ENCODE peak calls at places on chromosome 11, in ten cellular contexts. F is AG08396; Z is NCI-H510A; G is stimulated activated CD4-positive, alpha-beta T cell treated with anti-CD3 and anti-CD28 coated beads, Interleukin-4, amount 100 ng/mL, for 48 hours; O is breast epithelium; A is activated T-cell treated with anti-CD3 and anti-CD28 coated beads for 1 hour; D is activated gamma-delta T cell treated with anti-CD3 and anti-CD28 coated beads, Interleukin-2, amount 50 U/mL, for 16 hours; V is nephron progenitor cell; M is stimulated activated CD8-positive, alpha-beta memory T cell treated with anti-CD3 and anti-CD28 coated beads, Interleukin-2, amount 100 ng/mL, for 48 hours; K is Right ventricle myocardium superior. T is an unnamed sample.

GRCh38 chr11:981764-982163 is 54.8 kb downstream of the MUC6 start:
- DNase-seq in G (no peak), D (no peak), V (no peak), F (no peak), M (no peak), O (no peak), K (no peak), Z (no peak), A (no peak), T (no peak)

GRCh38 chr11:12029738-12030363 is 21.4 kb upstream of the DKK3 start:
- DNase-seq in V (no peak), M (no peak), O (no peak), F (no peak), K (no peak), D (no peak), Z (no peak), G (no peak), A (no peak), T (no peak)

GRCh38 chr11:6225896-6226295 is 8.5 kb downstream of the FHIP1B start:
- DNase-seq in O (no peak), V (no peak), Z (no peak), F (no peak), K (no peak), G (no peak), D (no peak), M (no peak), A (no peak), T (no peak)

GRCh38 chr11:128399186-128399585 is 188.2 kb downstream of the ETS1 start:
- DNase-seq in G (no peak), D (no peak), O (no peak), Z (no peak), V (no peak), M (no peak), K (no peak), F (peak; percentile 27), A (no peak), T (no peak)

GRCh38 chr11:84465040-84465439 is 1162.1 kb downstream of the DLG2 start:
- DNase-seq in M (no peak), O (no peak), D (no peak), Z (no peak), A (no peak), V (no peak), G (no peak), F (no peak), K (no peak), T (no peak)

GRCh38 chr11:124194696-124195418 is 11.7 kb downstream of the OR10D3 start:
- DNase-seq in M (peak; percentile 7), K (no peak), F (peak; percentile 57), G (peak; percentile 31), D (no peak), O (no peak), A (peak; percentile 8), V (peak; percentile 55), Z (peak; percentile 27), T (peak; percentile 54)

GRCh38 chr11:1924121-1924520 is 4.6 kb downstream of the TNNT3 start:
- DNase-seq in K (no peak), G (no peak), M (no peak), O (no peak), V (no peak), A (no peak), Z (no peak), F (no peak), D (no peak), T (no peak)

GRCh38 chr11:9616858-9617257 is 43.4 kb downstream of the WEE1 start:
- DNase-seq in G (no peak), O (no peak), D (no peak), M (no peak), F (no peak), A (no peak), K (no peak), V (no peak), Z (no peak), T (no peak)

GRCh38 chr11:68999093-68999747 is 13.8 kb downstream of the MRGPRF start:
- DNase-seq in A (no peak), V (no peak), Z (no peak), O (no peak), D (no peak), M (no peak), K (peak; percentile 8), F (no peak), G (no peak), T (no peak)

GRCh38 chr11:124123587-124123986 is 8.3 kb downstream of the VWA5A start:
- DNase-seq in V (no peak), M (no peak), D (no peak), F (no peak), G (no peak), A (no peak), O (no peak), Z (peak; percentile 4), K (no peak), T (no peak)

GRCh38 chr11:64343740-64344133 is 3.7 kb downstream of the CCDC88B start:
- DNase-seq in O (no peak), V (no peak), K (no peak), Z (no peak), M (no peak), F (no peak), D (no peak), A (no peak), G (no peak), T (no peak)

GRCh38 chr11:120536797-120537169 is 25.2 kb downstream of the GRIK4 start:
- DNase-seq in M (no peak), Z (no peak), A (no peak), K (peak; percentile 20), D (no peak), O (no peak), V (no peak), F (no peak), G (no peak), T (no peak)

GRCh38 chr11:6475936-6476335 is 2.2 kb upstream of the TRIM3 start:
- DNase-seq in Z (no peak), M (no peak), F (no peak), K (no peak), V (no peak), A (no peak), G (no peak), O (peak; percentile 44), D (no peak), T (no peak)

GRCh38 chr11:66557733-66558326 is 10.6 kb downstream of the CTSF start:
- DNase-seq in V (no peak), M (no peak), G (no peak), F (no peak), D (no peak), K (no peak), A (no peak), O (no peak), Z (no peak), T (no peak)

GRCh38 chr11:83725161-83725560 is 439.0 kb upstream of the CCDC90B start:
- DNase-seq in K (no peak), D (no peak), F (no peak), M (no peak), Z (no peak), A (no peak), O (no peak), V (no peak), G (no peak), T (no peak)

GRCh38 chr11:120129570-120129969 is 8.3 kb downstream of the TRIM29 start:
- DNase-seq in A (no peak), F (no peak), M (no peak), V (no peak), D (no peak), O (peak; percentile 76), Z (no peak), G (no peak), K (no peak), T (no peak)

GRCh38 chr11:30741039-30741550 is 154.9 kb upstream of the MPPED2 start:
- DNase-seq in M (no peak), D (no peak), V (no peak), F (peak; percentile 4), A (no peak), K (no peak), Z (no peak), O (no peak), G (no peak), T (no peak)

GRCh38 chr11:132844956-132845355 is 687.3 kb downstream of the OPCML start:
- DNase-seq in Z (peak; percentile 22), D (no peak), A (no peak), V (no peak), K (no peak), F (peak; percentile 51), O (no peak), G (no peak), M (no peak), T (no peak)

GRCh38 chr11:7688238-7688826 is 15.0 kb upstream of the CYB5R2 start:
- DNase-seq in Z (no peak), K (no peak), A (no peak), V (peak; percentile 24), F (peak; percentile 53), D (no peak), M (no peak), G (no peak), O (no peak), T (no peak)

GRCh38 chr11:103887001-103887680 is 149.3 kb upstream of the DDI1 start:
- DNase-seq in Z (no peak), V (no peak), M (no peak), G (no peak), F (no peak), K (no peak), O (no peak), A (no peak), D (no peak), T (no peak)

GRCh38 chr11:128796275-128796674 is 70.8 kb downstream of the KCNJ1 start:
- DNase-seq in K (no peak), D (no peak), V (no peak), Z (no peak), M (no peak), A (no peak), O (no peak), F (no peak), G (no peak), T (no peak)

T was measured in stimulated activated effector memory CD8-positive, alpha-beta T cell treated with anti-CD3 and anti-CD28 coated beads, Interleukin-12 subunit alpha, Interleukin-12 subunit beta, amount 100 ng/mL, for 72 hours.